ENCODE peak calls at places on chromosomes 2 and 18, in five cellular contexts. G is right atrium auricular region, Z is hepatocyte, B is heart left ventricle, F is colonic mucosa. I is an unnamed sample.

GRCh38 chr18:13710460-13710859 is 15.9 kb downstream of the FAM210A start:
- DNase-seq in B (no peak), F (no peak), Z (no peak), G (no peak), I (no peak)

GRCh38 chr2:197145471-197146056 is 165.0 kb downstream of the ANKRD44 start:
- DNase-seq in B (no peak), Z (no peak), G (no peak), F (no peak), I (no peak)

GRCh38 chr2:43300222-43300621 is 73.8 kb upstream of the ZFP36L2 start:
- DNase-seq in G (peak), Z (no peak), F (no peak), B (no peak), I (no peak)

GRCh38 chr18:26262156-26262555 is 35.9 kb downstream of the TAF4B start:
- DNase-seq in B (no peak), Z (no peak), G (no peak), F (no peak), I (peak)

GRCh38 chr2:239952665-239953417 is 72.3 kb downstream of the NDUFA10 start:
- DNase-seq in Z (no peak), F (no peak), G (no peak), B (peak), I (no peak)

GRCh38 chr18:34222025-34222395 is 2.7 kb downstream of the NOL4 start:
- DNase-seq in G (no peak), F (no peak), Z (peak), B (no peak), I (peak)

GRCh38 chr2:170715932-170716777 is 1.0 kb downstream of the SP5 start:
- DNase-seq in Z (peak), B (no peak), G (no peak), F (peak), I (peak)

GRCh38 chr2:134611316-134611715 is 107.5 kb downstream of the TMEM163 start:
- DNase-seq in B (no peak), Z (no peak), F (no peak), G (no peak), I (no peak)

GRCh38 chr2:220057922-220058321 is 430.5 kb downstream of the SLC4A3 start:
- DNase-seq in B (no peak), Z (no peak), G (no peak), F (no peak), I (no peak)

GRCh38 chr2:43569921-43570320 is 25.9 kb downstream of the THADA start:
- DNase-seq in G (no peak), B (no peak), Z (no peak), F (no peak), I (no peak)

GRCh38 chr2:204950695-204951094 is 405.4 kb downstream of the PARD3B start:
- DNase-seq in F (no peak), G (no peak), B (no peak), Z (no peak), I (no peak)

GRCh38 chr2:206085742-206086445 is at the start of gene INO80D:
- DNase-seq in G (peak), F (peak), B (peak), Z (peak), I (peak)

GRCh38 chr2:230779141-230779523 is 66.5 kb downstream of the CAB39 start:
- DNase-seq in F (no peak), G (no peak), Z (no peak), B (no peak), I (no peak)

GRCh38 chr2:139354518-139354917 is 574.3 kb upstream of the NXPH2 start:
- DNase-seq in Z (no peak), G (no peak), F (no peak), B (no peak), I (no peak)

GRCh38 chr2:17805717-17806354 is 10.4 kb upstream of the MSGN1 start:
- DNase-seq in G (peak), Z (no peak), B (no peak), F (no peak), I (no peak)

GRCh38 chr18:72692595-72692994 is 148.5 kb upstream of the CBLN2 start:
- DNase-seq in Z (no peak), F (no peak), G (no peak), B (no peak), I (no peak)

GRCh38 chr18:59484796-59485328 is 125.8 kb upstream of the LMAN1 start:
- DNase-seq in Z (peak), B (no peak), F (no peak), G (no peak), I (no peak)

GRCh38 chr2:109185338-109185737 is 56.3 kb downstream of the SH3RF3 start:
- DNase-seq in Z (no peak), G (no peak), B (peak), F (no peak), I (no peak)

GRCh38 chr18:6672909-6673308 is 56.6 kb upstream of the ARHGAP28 start:
- DNase-seq in B (no peak), F (no peak), G (no peak), Z (no peak), I (no peak)

GRCh38 chr2:44450806-44451205 is 89.1 kb downstream of the CAMKMT start:
- DNase-seq in B (no peak), Z (no peak), F (no peak), G (no peak), I (no peak)

GRCh38 chr18:75209952-75210261 is 690 bp upstream of the TSHZ1 start:
- DNase-seq in Z (peak), F (no peak), G (no peak), B (no peak), I (no peak)
- H3K27ac ChIP-seq in Z (peak), F (peak), G (peak), B (peak), I (no peak)

GRCh38 chr2:207473866-207474251 is 55.9 kb upstream of the CREB1 start:
- DNase-seq in Z (no peak), B (no peak), F (no peak), G (no peak), I (no peak)

GRCh38 chr2:207473203-207473865 is 56.4 kb upstream of the CREB1 start:
- DNase-seq in F (no peak), B (peak), G (peak), Z (peak), I (peak)

GRCh38 chr2:207470700-207471070 is 59.1 kb upstream of the CREB1 start:
- DNase-seq in G (no peak), Z (no peak), F (no peak), B (no peak), I (no peak)

GRCh38 chr2:207471261-207471660 is 58.5 kb upstream of the CREB1 start:
- DNase-seq in G (no peak), Z (no peak), F (no peak), B (no peak), I (no peak)

DNA sequence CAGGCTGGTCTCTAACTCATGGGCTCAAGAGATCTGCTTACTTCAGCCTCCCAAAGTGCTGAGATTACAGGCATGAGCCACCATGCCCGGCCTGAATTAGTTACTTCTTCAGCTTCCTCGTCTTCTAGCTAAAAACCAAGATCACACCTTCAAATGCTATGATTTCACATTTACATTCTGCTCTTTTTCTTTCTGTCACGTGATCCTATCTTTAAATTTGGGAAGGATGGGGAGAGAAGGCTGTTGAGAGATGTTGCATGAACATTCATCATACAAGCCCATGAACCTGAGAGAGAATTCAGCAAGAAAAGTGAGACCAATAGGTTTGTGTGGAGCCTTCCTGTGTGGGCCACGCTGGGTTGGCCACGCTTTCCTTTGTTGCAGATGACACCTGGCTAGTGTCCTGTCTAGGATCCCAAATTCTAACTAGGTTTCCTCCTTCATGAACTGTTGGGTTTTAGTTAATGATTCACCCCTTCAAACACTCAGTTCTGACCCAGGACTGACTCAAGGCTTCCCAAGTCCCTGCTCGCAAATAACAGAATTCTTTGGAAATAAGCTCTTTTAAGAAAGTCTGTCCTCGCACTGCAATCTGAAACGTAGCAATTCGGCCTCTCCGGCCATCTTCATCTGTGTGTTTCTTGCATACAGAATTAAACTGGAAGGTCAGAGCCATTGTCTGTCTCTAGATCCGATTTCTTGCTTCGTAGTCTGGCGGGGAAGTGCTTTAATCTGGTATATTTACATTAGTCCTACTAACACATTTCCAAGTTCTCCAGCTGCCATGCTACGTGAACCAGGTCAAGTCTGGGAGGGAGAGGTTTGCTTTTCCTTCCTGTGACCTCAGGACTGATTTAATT is 57.2 kb upstream of the CREB1 start:
- DNase-seq in F (no peak), G (no peak), B (no peak), Z (no peak), I (no peak)
- H3K27ac ChIP-seq in F (no peak), G (no peak), B (peak), Z (no peak), I (no peak)

GRCh38 chr2:38930600-38930999 is 40.9 kb downstream of the ARHGEF33 start:
- DNase-seq in Z (no peak), B (no peak), F (no peak), G (no peak), I (no peak)
- H3K27ac ChIP-seq in Z (no peak), B (no peak), F (no peak), G (no peak), I (no peak)

GRCh38 chr2:208135794-208136369 is 6.3 kb upstream of the CRYGC start:
- DNase-seq in F (no peak), B (no peak), Z (peak), G (no peak), I (no peak)
- H3K27ac ChIP-seq in F (no peak), B (no peak), Z (peak), G (no peak), I (no peak)

GRCh38 chr18:48565105-48565504 is 26.3 kb downstream of the CTIF start:
- DNase-seq in Z (no peak), F (no peak), B (peak), G (no peak), I (no peak)

GRCh38 chr18:48563027-48563426 is 24.2 kb downstream of the CTIF start:
- DNase-seq in G (no peak), B (no peak), F (no peak), Z (peak), I (no peak)

GRCh38 chr18:48562075-48562474 is 23.2 kb downstream of the CTIF start:
- DNase-seq in B (no peak), Z (no peak), G (no peak), F (no peak), I (no peak)

GRCh38 chr18:48566588-48566987 is 27.8 kb downstream of the CTIF start:
- DNase-seq in Z (no peak), G (no peak), F (no peak), B (no peak), I (no peak)

DNA sequence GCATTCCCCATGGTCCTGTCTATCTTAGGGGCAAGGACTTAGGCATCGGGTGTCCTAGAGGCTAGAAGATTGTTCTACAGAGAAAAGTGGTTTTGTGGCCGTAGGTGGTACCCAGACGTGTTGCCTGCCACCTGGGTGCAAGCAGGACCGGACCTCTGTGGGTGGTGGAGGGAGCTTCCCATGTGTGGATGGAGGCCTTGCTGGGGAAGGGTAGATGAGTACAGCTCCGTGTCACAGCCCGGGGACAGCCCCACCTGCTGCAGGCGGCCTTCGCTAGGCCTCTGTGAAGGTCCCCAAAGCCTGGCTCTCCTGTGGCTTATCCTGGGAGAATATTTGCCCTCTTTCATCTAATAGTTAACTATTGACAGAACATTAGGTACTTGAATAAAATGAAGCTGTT is 25.3 kb downstream of the CTIF start:
- DNase-seq in B (no peak), Z (no peak), F (no peak), G (no peak), I (no peak)
- H3K27ac ChIP-seq in B (no peak), Z (no peak), F (no peak), G (no peak), I (no peak)

GRCh38 chr2:133377599-133377998 is 190.7 kb downstream of the NCKAP5 start:
- DNase-seq in B (no peak), F (no peak), G (no peak), Z (no peak), I (peak)

GRCh38 chr2:133379159-133379558 is 189.1 kb downstream of the NCKAP5 start:
- DNase-seq in B (no peak), F (no peak), G (no peak), Z (no peak), I (no peak)

GRCh38 chr2:133378386-133378785 is 189.9 kb downstream of the NCKAP5 start:
- DNase-seq in B (no peak), G (no peak), F (no peak), Z (no peak), I (no peak)

GRCh38 chr2:133380991-133381390 is 187.3 kb downstream of the NCKAP5 start:
- DNase-seq in B (no peak), G (no peak), Z (no peak), F (no peak), I (no peak)

DNA sequence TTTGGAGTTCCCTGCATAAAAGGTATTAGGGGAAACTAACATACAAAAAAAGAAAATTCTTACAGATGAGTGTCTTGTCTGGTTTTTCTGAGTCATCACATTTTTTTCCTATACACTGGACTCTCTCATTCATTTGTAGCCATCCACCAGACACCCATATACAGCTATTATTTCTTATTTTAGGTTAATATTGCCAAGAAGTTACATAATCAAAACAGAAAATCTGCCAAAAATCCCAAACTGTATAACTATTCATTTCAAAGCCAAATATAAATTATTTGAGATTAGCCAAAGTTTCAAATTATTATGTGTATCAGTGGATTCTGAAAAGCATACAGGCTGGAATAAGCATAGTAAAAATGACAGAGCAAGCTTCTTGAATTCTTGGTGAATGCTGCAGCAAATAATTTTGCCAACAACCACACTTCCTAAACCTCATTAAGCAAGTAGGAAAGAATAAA is 191.2 kb downstream of the NCKAP5 start:
- DNase-seq in B (no peak), Z (no peak), F (no peak), G (no peak), I (no peak)
- H3K27ac ChIP-seq in B (no peak), Z (no peak), F (no peak), G (no peak), I (no peak)

GRCh38 chr18:68439672-68440071 is 275.2 kb downstream of the TMX3 start:
- DNase-seq in B (peak), Z (no peak), G (no peak), F (no peak), I (no peak)
- H3K27ac ChIP-seq in B (peak), Z (no peak), G (peak), F (no peak), I (no peak)

GRCh38 chr18:76981388-76981968 is 151.1 kb downstream of the MBP start:
- DNase-seq in G (no peak), Z (no peak), B (no peak), F (peak), I (no peak)

GRCh38 chr18:76980663-76981387 is 151.8 kb downstream of the MBP start:
- DNase-seq in B (no peak), G (no peak), F (peak), Z (no peak), I (no peak)

GRCh38 chr18:76983184-76983583 is 149.4 kb downstream of the MBP start:
- DNase-seq in Z (peak), F (peak), G (no peak), B (peak), I (peak)

GRCh38 chr18:76983613-76984051 is 149.0 kb downstream of the MBP start:
- DNase-seq in G (no peak), F (no peak), Z (no peak), B (no peak), I (no peak)

GRCh38 chr18:76982038-76982437 is 150.5 kb downstream of the MBP start:
- DNase-seq in Z (no peak), B (no peak), F (peak), G (no peak), I (no peak)
- H3K27ac ChIP-seq in Z (no peak), B (no peak), F (peak), G (no peak), I (no peak)

GRCh38 chr18:10912790-10913560 is 236.4 kb downstream of the PIEZO2 start:
- DNase-seq in F (no peak), B (peak), Z (peak), G (no peak), I (no peak)
- H3K27ac ChIP-seq in F (no peak), B (no peak), Z (peak), G (no peak), I (no peak)

I was measured in GM23338.